ENCODE peak calls at places on chromosomes 11 and 22, in seven cellular contexts. G is HCT116, I is K562, U is HepG2, F is SK-N-SH, S is H1, Y is GM12878. V is an unnamed sample.

GRCh38 chr11:103091441-103091809 is 535 bp downstream of the DCUN1D5 start:
- DNase-seq in G (no peak), I (peak; percentile 62), U (peak; percentile 32), F (peak; percentile 61), S (peak; percentile 63), Y (no peak), V (no peak)

GRCh38 chr11:75474240-75474639 is 41.2 kb upstream of the KLHL35 start:
- DNase-seq in G (no peak), I (no peak), U (no peak), F (no peak), S (no peak), Y (no peak), V (no peak)

GRCh38 chr22:42284230-42284591 is 13.8 kb upstream of the TCF20 start:
- DNase-seq in G (no peak), I (no peak), U (no peak), F (no peak), S (no peak), Y (no peak), V (no peak)

GRCh38 chr22:31313366-31314147 is 21.3 kb upstream of the PIK3IP1 start:
- DNase-seq in G (peak; percentile 40), I (peak; percentile 48), U (peak; percentile 46), F (peak; percentile 72), S (peak; percentile 90), Y (no peak), V (no peak)

GRCh38 chr22:46031965-46032851 is 55.2 kb upstream of the WNT7B start:
- DNase-seq in G (no peak), I (no peak), U (no peak), F (peak; percentile 28), S (no peak), Y (no peak), V (no peak)

GRCh38 chr11:46983598-46983997 is 47.0 kb downstream of the CSTPP1 start:
- DNase-seq in G (no peak), I (no peak), U (no peak), F (no peak), S (no peak), Y (no peak), V (no peak)

GRCh38 chr11:72828081-72828567 is 13.9 kb downstream of the ATG16L2 start:
- DNase-seq in G (no peak), I (no peak), U (no peak), F (no peak), S (no peak), Y (no peak), V (no peak)

GRCh38 chr11:102438311-102439062 is 14.1 kb downstream of the TMEM123 start:
- DNase-seq in G (no peak), I (no peak), U (peak; percentile 19), F (no peak), S (no peak), Y (no peak), V (no peak)

GRCh38 chr22:30159561-30160353 is 79.5 kb downstream of the HORMAD2 start:
- DNase-seq in G (no peak), I (no peak), U (peak; percentile 12), F (no peak), S (no peak), Y (no peak), V (no peak)

GRCh38 chr11:72696866-72697428 is 22.7 kb upstream of the PDE2A start:
- DNase-seq in G (no peak), I (peak; percentile 95), U (no peak), F (no peak), S (peak; percentile 84), Y (no peak), V (no peak)

GRCh38 chr11:82701847-82702520 is 31.7 kb downstream of the FAM181B start:
- DNase-seq in G (peak; percentile 24), I (peak; percentile 55), U (peak; percentile 37), F (peak; percentile 49), S (peak; percentile 81), Y (no peak), V (peak; percentile 56)

GRCh38 chr11:9760180-9760550 is 96.3 kb downstream of the SWAP70 start:
- DNase-seq in G (no peak), I (no peak), U (no peak), F (no peak), S (no peak), Y (no peak), V (no peak)

GRCh38 chr22:20951151-20951931 is 15.7 kb upstream of the AIFM3 start:
- DNase-seq in G (no peak), I (no peak), U (peak; percentile 89), F (no peak), S (no peak), Y (no peak), V (no peak)

GRCh38 chr11:35158371-35159081 is 19.6 kb downstream of the CD44 start:
- DNase-seq in G (no peak), I (no peak), U (no peak), F (no peak), S (no peak), Y (no peak), V (no peak)

GRCh38 chr11:68146010-68146540 is 24.9 kb upstream of the CHKA start:
- DNase-seq in G (no peak), I (no peak), U (peak; percentile 65), F (peak; percentile 46), S (no peak), Y (no peak), V (no peak)

GRCh38 chr11:113677648-113678047 is 28.5 kb downstream of the TMPRSS5 start:
- DNase-seq in G (no peak), I (no peak), U (no peak), F (no peak), S (no peak), Y (no peak), V (no peak)

GRCh38 chr11:73288873-73289707 is 17.0 kb downstream of the P2RY6 start:
- DNase-seq in G (peak; percentile 53), I (peak; percentile 89), U (peak; percentile 64), F (peak; percentile 92), S (peak; percentile 93), Y (peak; percentile 70), V (no peak)

GRCh38 chr22:49271369-49271727 is 556.3 kb downstream of the BRD1 start:
- DNase-seq in G (no peak), I (no peak), U (no peak), F (no peak), S (no peak), Y (no peak), V (no peak)

GRCh38 chr11:33875621-33876294 is 16.1 kb downstream of the LMO2 start:
- DNase-seq in G (no peak), I (no peak), U (no peak), F (no peak), S (no peak), Y (no peak), V (no peak)

GRCh38 chr11:4008116-4008515 is 86.5 kb upstream of the RRM1 start:
- DNase-seq in G (no peak), I (no peak), U (no peak), F (no peak), S (no peak), Y (no peak), V (no peak)
- TF ChIP-seq YY1 in G (no peak), I (no peak), U (no peak), F (no peak), S (no peak), Y (no peak), V (no peak)

DNA sequence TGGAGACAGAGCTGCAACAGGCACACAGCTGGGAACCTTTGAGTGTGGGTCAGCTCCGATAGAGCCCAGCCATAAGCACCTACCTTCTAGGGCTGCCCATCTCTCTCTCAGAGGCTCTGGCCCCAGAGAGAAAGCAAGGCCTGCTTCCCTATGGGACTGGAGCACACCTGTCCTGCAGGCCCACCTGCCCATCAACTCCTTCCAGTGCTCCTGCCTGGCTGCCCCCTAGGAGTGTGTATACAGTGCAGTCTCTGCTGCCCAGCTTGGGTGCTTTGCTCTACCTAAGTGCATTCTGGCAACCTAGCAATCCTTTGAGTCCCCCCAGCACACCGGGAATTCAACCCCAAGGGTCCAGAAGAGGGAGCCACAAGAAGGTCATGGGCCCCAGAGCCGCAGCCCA is 21.0 kb downstream of the OR8G5 start:
- DNase-seq in G (no peak), I (no peak), U (no peak), F (no peak), S (no peak), Y (no peak), V (no peak)
- H3K4me1 ChIP-seq in G (no peaks in the 10 kb centered on the region), I (peaks cover 13% of the 10 kb centered on the region), U (no peaks in the 10 kb centered on the region), F (no peaks in the 10 kb centered on the region), S (no peaks in the 10 kb centered on the region), Y (no peaks in the 10 kb centered on the region), V (no peaks in the 10 kb centered on the region)

GRCh38 chr11:116931206-116931953 is 94.0 kb upstream of the APOA1 start:
- DNase-seq in G (no peak), I (peak; percentile 26), U (no peak), F (no peak), S (no peak), Y (no peak), V (no peak)
- TF ChIP-seq YY1 in G (no peak), I (no peak), U (no peak), F (no peak), S (no peak), Y (no peak), V (no peak)

GRCh38 chr11:7251487-7251835 is 243 bp upstream of the SYT9 start:
- DNase-seq in G (no peak), I (no peak), U (no peak), F (no peak), S (no peak), Y (no peak), V (no peak)
- H3K4me1 ChIP-seq in G (no peaks in the 10 kb centered on the region), I (no peaks in the 10 kb centered on the region), U (no peaks in the 10 kb centered on the region), F (peaks cover 7% of the 10 kb centered on the region), S (peaks cover 6% of the 10 kb centered on the region), Y (no peaks in the 10 kb centered on the region), V (no peaks in the 10 kb centered on the region)

DNA sequence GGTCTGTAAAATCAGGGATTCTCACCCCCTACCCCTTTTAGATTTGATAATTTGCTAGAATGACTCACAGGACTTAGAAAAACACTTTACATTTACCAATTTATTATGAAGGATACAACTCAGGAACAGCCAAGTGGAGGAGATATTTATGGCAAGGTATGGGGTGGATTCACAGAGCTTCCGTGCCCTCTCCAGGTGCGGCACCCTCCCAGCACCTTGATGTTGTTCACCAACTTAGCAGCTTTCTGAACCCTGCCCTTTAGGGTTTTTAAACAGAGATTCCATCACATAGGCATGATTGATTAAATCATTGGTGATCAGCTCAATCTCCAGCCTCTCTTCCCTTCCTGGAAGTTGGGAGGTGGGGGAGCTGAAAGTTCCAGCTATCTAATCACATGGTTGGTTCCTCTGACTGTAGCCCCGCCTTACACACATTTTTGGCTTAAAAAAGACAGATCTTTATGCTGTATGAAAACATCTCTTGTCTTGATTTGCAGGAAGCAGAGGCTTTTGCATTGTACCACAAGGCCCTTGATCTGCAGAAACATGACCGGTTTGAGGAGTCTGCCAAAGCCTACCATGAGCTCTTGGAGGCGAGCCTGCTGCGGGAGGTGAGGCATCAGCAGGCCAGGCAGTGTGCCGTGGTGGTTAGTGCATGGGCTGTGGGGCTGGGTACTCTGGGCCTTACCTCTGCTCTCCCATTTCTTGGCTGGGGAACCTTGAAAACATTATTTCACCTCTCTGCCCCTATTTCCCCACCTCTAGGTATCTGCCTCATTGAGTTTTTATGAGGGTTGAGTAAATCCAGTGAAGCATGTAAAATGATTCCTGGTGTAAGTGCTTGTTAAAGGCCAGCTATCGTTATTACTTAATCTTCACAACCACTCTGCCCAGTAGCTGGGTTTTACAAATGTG is 27.0 kb downstream of the CABIN1 start:
- DNase-seq in G (no peak), I (no peak), U (no peak), F (no peak), S (no peak), Y (no peak), V (no peak)
- TF ChIP-seq YY1 in G (no peak), I (no peak), U (no peak), F (no peak), S (no peak), Y (no peak), V (no peak)

DNA sequence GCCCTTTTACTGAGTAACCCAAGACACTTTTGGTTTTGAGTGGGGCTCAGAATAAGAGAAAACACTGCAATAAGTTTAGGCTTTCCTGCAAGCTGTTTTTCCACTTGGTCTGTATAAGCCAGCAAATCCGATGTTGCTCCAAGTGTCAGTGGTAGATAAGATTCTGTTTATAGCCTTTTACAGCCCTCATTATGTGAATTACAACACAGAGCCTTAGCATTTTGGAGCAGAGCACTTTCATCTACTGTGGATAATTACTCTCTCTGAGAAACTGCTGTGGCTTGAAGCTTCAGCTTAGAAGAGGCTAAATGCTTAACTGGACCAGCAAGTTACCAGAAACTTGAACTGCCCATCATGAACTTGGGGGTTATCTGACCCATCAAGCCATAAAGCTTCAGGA is 601.1 kb downstream of the JRKL start:
- DNase-seq in G (no peak), I (no peak), U (no peak), F (no peak), S (no peak), Y (no peak), V (no peak)
- H3K4me1 ChIP-seq in G (no peaks in the 10 kb centered on the region), I (no peaks in the 10 kb centered on the region), U (no peaks in the 10 kb centered on the region), F (no peaks in the 10 kb centered on the region), S (no peaks in the 10 kb centered on the region), Y (no peaks in the 10 kb centered on the region), V (no peaks in the 10 kb centered on the region)